ENCODE peak calls at places on chromosomes 4 and X, in eight cellular contexts. N, L, W, Y, A, Z, S and R are unnamed samples.

GRCh38 chr4:8208565-8208964 is 9.5 kb downstream of the SH3TC1 start:
- DNase-seq in N (no peak), Z (no peak), Y (no peak), W (no peak), L (no peak), A (peak), S (no peak), R (no peak)

GRCh38 chrX:66074920-66075879 is 35.3 kb upstream of the VSIG4 start:
- DNase-seq in Z (peak), W (no peak), L (no peak), A (no peak), N (no peak), S (no peak), Y (no peak), R (no peak)

GRCh38 chr4:184955116-184955515 is 63.2 kb upstream of the HELT start:
- DNase-seq in W (no peak), N (no peak), S (no peak), Z (no peak), A (no peak), L (no peak), Y (no peak), R (no peak)

GRCh38 chrX:68571292-68572256 is 72.7 kb downstream of the YIPF6 start:
- DNase-seq in L (peak), Y (peak), W (no peak), A (no peak), N (no peak), S (no peak), Z (no peak), R (peak)

GRCh38 chrX:17792842-17793241 is 55.5 kb downstream of the SCML1 start:
- DNase-seq in S (no peak), Z (no peak), L (no peak), W (no peak), Y (no peak), A (no peak), N (no peak), R (no peak)

GRCh38 chrX:38041237-38041636 is 34.9 kb downstream of the SYTL5 start:
- DNase-seq in A (no peak), Y (no peak), S (no peak), L (no peak), N (no peak), W (no peak), Z (no peak), R (no peak)

GRCh38 chr4:156774422-156774821 is 197.2 kb downstream of the PDGFC start:
- DNase-seq in Z (no peak), S (no peak), Y (no peak), W (no peak), A (no peak), N (no peak), L (no peak), R (no peak)

GRCh38 chrX:150506486-150506885 is 61.9 kb upstream of the MTM1 start:
- DNase-seq in Y (no peak), Z (no peak), A (no peak), L (no peak), S (no peak), W (no peak), N (no peak), R (no peak)